ENCODE peak calls at places on chromosomes 6 and 20, in six cellular contexts. One of them, this sample, is unnamed.

GRCh38 chr6:158122048-158122447 is 46.0 kb downstream of the SERAC1 start:
- DNase-seq in stimulated activated CD8-positive, alpha-beta memory T cell treated with anti-CD3 and anti-CD28 coated beads, Interleukin-7, amount 100 ng/mL, for 1 hour: no peak
- DNase-seq in effector CD4-positive, alpha-beta T cell: no peak
- DNase-seq in bronchial epithelial cell: peak
- DNase-seq in anterior cingulate cortex: no peak
- DNase-seq in NCI-H774: no peak
- DNase-seq in this sample: no peak

GRCh38 chr6:159008656-159009288 is 8.8 kb upstream of the RSPH3 start:
- DNase-seq in stimulated activated CD8-positive, alpha-beta memory T cell treated with anti-CD3 and anti-CD28 coated beads, Interleukin-7, amount 100 ng/mL, for 1 hour: no peak
- DNase-seq in effector CD4-positive, alpha-beta T cell: no peak
- DNase-seq in bronchial epithelial cell: peak
- DNase-seq in anterior cingulate cortex: no peak
- DNase-seq in NCI-H774: peak
- DNase-seq in this sample: no peak

GRCh38 chr6:140774080-140774505 is 1358.6 kb upstream of the GJE1 start:
- DNase-seq in stimulated activated CD8-positive, alpha-beta memory T cell treated with anti-CD3 and anti-CD28 coated beads, Interleukin-7, amount 100 ng/mL, for 1 hour: no peak
- DNase-seq in effector CD4-positive, alpha-beta T cell: no peak
- DNase-seq in bronchial epithelial cell: peak
- DNase-seq in anterior cingulate cortex: no peak
- DNase-seq in NCI-H774: peak
- DNase-seq in this sample: no peak

GRCh38 chr20:14765370-14765701 is 427.9 kb upstream of the FLRT3 start:
- DNase-seq in stimulated activated CD8-positive, alpha-beta memory T cell treated with anti-CD3 and anti-CD28 coated beads, Interleukin-7, amount 100 ng/mL, for 1 hour: no peak
- DNase-seq in effector CD4-positive, alpha-beta T cell: no peak
- DNase-seq in bronchial epithelial cell: peak
- DNase-seq in anterior cingulate cortex: no peak
- DNase-seq in NCI-H774: no peak
- DNase-seq in this sample: no peak

GRCh38 chr20:64049060-64049886 is at the start of gene SOX18:
- DNase-seq in stimulated activated CD8-positive, alpha-beta memory T cell treated with anti-CD3 and anti-CD28 coated beads, Interleukin-7, amount 100 ng/mL, for 1 hour: no peak
- DNase-seq in effector CD4-positive, alpha-beta T cell: no peak
- DNase-seq in bronchial epithelial cell: no peak
- DNase-seq in anterior cingulate cortex: no peak
- DNase-seq in NCI-H774: no peak
- DNase-seq in this sample: no peak

GRCh38 chr6:105817370-105817769 is 268.8 kb upstream of the PRDM1 start:
- DNase-seq in stimulated activated CD8-positive, alpha-beta memory T cell treated with anti-CD3 and anti-CD28 coated beads, Interleukin-7, amount 100 ng/mL, for 1 hour: no peak
- DNase-seq in effector CD4-positive, alpha-beta T cell: no peak
- DNase-seq in bronchial epithelial cell: no peak
- DNase-seq in anterior cingulate cortex: no peak
- DNase-seq in NCI-H774: no peak
- DNase-seq in this sample: no peak

GRCh38 chr6:4341078-4341797 is 205.9 kb upstream of the ECI2 start:
- DNase-seq in stimulated activated CD8-positive, alpha-beta memory T cell treated with anti-CD3 and anti-CD28 coated beads, Interleukin-7, amount 100 ng/mL, for 1 hour: no peak
- DNase-seq in effector CD4-positive, alpha-beta T cell: no peak
- DNase-seq in bronchial epithelial cell: no peak
- DNase-seq in anterior cingulate cortex: no peak
- DNase-seq in NCI-H774: no peak
- DNase-seq in this sample: no peak

GRCh38 chr20:58192567-58192966 is 35.9 kb downstream of the ANKRD60 start:
- DNase-seq in stimulated activated CD8-positive, alpha-beta memory T cell treated with anti-CD3 and anti-CD28 coated beads, Interleukin-7, amount 100 ng/mL, for 1 hour: peak
- DNase-seq in effector CD4-positive, alpha-beta T cell: peak
- DNase-seq in bronchial epithelial cell: no peak
- DNase-seq in anterior cingulate cortex: no peak
- DNase-seq in NCI-H774: no peak
- DNase-seq in this sample: no peak

GRCh38 chr20:54291339-54292060 is 83.6 kb downstream of the PFDN4 start:
- DNase-seq in stimulated activated CD8-positive, alpha-beta memory T cell treated with anti-CD3 and anti-CD28 coated beads, Interleukin-7, amount 100 ng/mL, for 1 hour: no peak
- DNase-seq in effector CD4-positive, alpha-beta T cell: no peak
- DNase-seq in bronchial epithelial cell: no peak
- DNase-seq in anterior cingulate cortex: no peak
- DNase-seq in NCI-H774: no peak
- DNase-seq in this sample: no peak

GRCh38 chr20:10653593-10654288 is 20.1 kb downstream of the JAG1 start:
- DNase-seq in stimulated activated CD8-positive, alpha-beta memory T cell treated with anti-CD3 and anti-CD28 coated beads, Interleukin-7, amount 100 ng/mL, for 1 hour: no peak
- DNase-seq in effector CD4-positive, alpha-beta T cell: no peak
- DNase-seq in bronchial epithelial cell: no peak
- DNase-seq in anterior cingulate cortex: no peak
- DNase-seq in NCI-H774: no peak
- DNase-seq in this sample: no peak

GRCh38 chr20:2815242-2815900 is 584 bp downstream of the C20orf141 start:
- DNase-seq in stimulated activated CD8-positive, alpha-beta memory T cell treated with anti-CD3 and anti-CD28 coated beads, Interleukin-7, amount 100 ng/mL, for 1 hour: no peak
- DNase-seq in effector CD4-positive, alpha-beta T cell: no peak
- DNase-seq in bronchial epithelial cell: no peak
- DNase-seq in anterior cingulate cortex: no peak
- DNase-seq in NCI-H774: no peak
- DNase-seq in this sample: no peak

GRCh38 chr6:6586671-6587526 is 1.6 kb upstream of the LY86 start:
- DNase-seq in stimulated activated CD8-positive, alpha-beta memory T cell treated with anti-CD3 and anti-CD28 coated beads, Interleukin-7, amount 100 ng/mL, for 1 hour: no peak
- DNase-seq in effector CD4-positive, alpha-beta T cell: no peak
- DNase-seq in bronchial epithelial cell: no peak
- DNase-seq in anterior cingulate cortex: no peak
- DNase-seq in NCI-H774: no peak
- DNase-seq in this sample: no peak

GRCh38 chr6:156013155-156013554 is 557.5 kb upstream of the NOX3 start:
- DNase-seq in stimulated activated CD8-positive, alpha-beta memory T cell treated with anti-CD3 and anti-CD28 coated beads, Interleukin-7, amount 100 ng/mL, for 1 hour: no peak
- DNase-seq in effector CD4-positive, alpha-beta T cell: no peak
- DNase-seq in bronchial epithelial cell: peak
- DNase-seq in anterior cingulate cortex: no peak
- DNase-seq in NCI-H774: no peak
- DNase-seq in this sample: no peak